ENCODE peak calls at places on chromosomes 2 and 18, in four cellular contexts. One of them, this sample, is unnamed.

GRCh38 chr18:12093520-12094257 is at the start of gene ANKRD62:
- DNase-seq in AG08395: no peak
- DNase-seq in EL: no peak
- DNase-seq in HTR-8/SVneo: no peak
- DNase-seq in this sample: no peak

GRCh38 chr2:181656450-181657261 is at the start of gene CERKL:
- DNase-seq in HTR-8/SVneo: peak
- DNase-seq in EL: peak
- DNase-seq in AG08395: peak
- DNase-seq in this sample: peak

GRCh38 chr2:39954346-39954745 is 175.3 kb upstream of the THUMPD2 start:
- DNase-seq in AG08395: peak
- DNase-seq in EL: peak
- DNase-seq in HTR-8/SVneo: no peak
- DNase-seq in this sample: no peak

GRCh38 chr2:107627164-107627563 is 199.5 kb upstream of the RGPD4 start:
- DNase-seq in AG08395: no peak
- DNase-seq in EL: peak
- DNase-seq in HTR-8/SVneo: no peak
- DNase-seq in this sample: no peak

GRCh38 chr2:119255760-119256573 is 32.3 kb downstream of the STEAP3 start:
- DNase-seq in AG08395: peak
- DNase-seq in EL: peak
- DNase-seq in HTR-8/SVneo: peak
- DNase-seq in this sample: no peak

GRCh38 chr2:134120718-134121630 is 132.9 kb upstream of the MGAT5 start:
- DNase-seq in EL: peak
- DNase-seq in AG08395: peak
- DNase-seq in HTR-8/SVneo: peak
- DNase-seq in this sample: peak

GRCh38 chr2:168155680-168156079 is 91.7 kb downstream of the STK39 start:
- DNase-seq in AG08395: no peak
- DNase-seq in HTR-8/SVneo: no peak
- DNase-seq in EL: peak
- DNase-seq in this sample: no peak

GRCh38 chr2:29398384-29399237 is 283.4 kb downstream of the CLIP4 start:
- DNase-seq in HTR-8/SVneo: no peak
- DNase-seq in AG08395: no peak
- DNase-seq in EL: peak
- DNase-seq in this sample: no peak

GRCh38 chr2:202790676-202791075 is 80.9 kb downstream of the ICA1L start:
- DNase-seq in HTR-8/SVneo: no peak
- DNase-seq in EL: peak
- DNase-seq in AG08395: peak
- DNase-seq in this sample: no peak

GRCh38 chr2:28683100-28683706 is 68.4 kb upstream of the PPP1CB start:
- DNase-seq in EL: peak
- DNase-seq in AG08395: peak
- DNase-seq in HTR-8/SVneo: no peak
- DNase-seq in this sample: peak

GRCh38 chr2:110948027-110948687 is 172.6 kb upstream of the BCL2L11 start:
- DNase-seq in AG08395: no peak
- DNase-seq in EL: no peak
- DNase-seq in HTR-8/SVneo: no peak
- DNase-seq in this sample: no peak

GRCh38 chr2:47414682-47415458 is 11.9 kb downstream of the MSH2 start:
- DNase-seq in HTR-8/SVneo: no peak
- DNase-seq in EL: no peak
- DNase-seq in AG08395: no peak
- DNase-seq in this sample: no peak

GRCh38 chr2:172288603-172289002 is 138.8 kb upstream of the ITGA6 start:
- DNase-seq in HTR-8/SVneo: no peak
- DNase-seq in AG08395: no peak
- DNase-seq in EL: peak
- DNase-seq in this sample: no peak

GRCh38 chr18:73774836-73775509 is 372.7 kb downstream of the FBXO15 start:
- DNase-seq in EL: no peak
- DNase-seq in AG08395: no peak
- DNase-seq in HTR-8/SVneo: no peak
- DNase-seq in this sample: no peak

GRCh38 chr18:23099621-23100020 is 35.7 kb upstream of the CABLES1 start:
- DNase-seq in HTR-8/SVneo: no peak
- DNase-seq in EL: peak
- DNase-seq in AG08395: no peak
- DNase-seq in this sample: no peak

GRCh38 chr2:224217962-224218347 is 178.9 kb upstream of the SERPINE2 start:
- DNase-seq in HTR-8/SVneo: no peak
- DNase-seq in AG08395: peak
- DNase-seq in EL: peak
- DNase-seq in this sample: peak

GRCh38 chr2:40243581-40243980 is 208.3 kb downstream of the SLC8A1 start:
- DNase-seq in EL: peak
- DNase-seq in AG08395: peak
- DNase-seq in HTR-8/SVneo: no peak
- DNase-seq in this sample: no peak

GRCh38 chr2:225004531-225004930 is 37.7 kb downstream of the DOCK10 start:
- DNase-seq in AG08395: no peak
- DNase-seq in HTR-8/SVneo: no peak
- DNase-seq in EL: peak
- DNase-seq in this sample: no peak